ENCODE peak calls at places on chromosomes 5 and 9, in seven cellular contexts. Y is cardiac septum, O is fibroblast of mammary gland, P is non-pigmented ciliary epithelial cell, U is AG04450, I is cardiac muscle cell, X is neural crest cell. C is an unnamed sample.

GRCh38 chr9:17520264-17521058 is 58.4 kb upstream of the SH3GL2 start:
- DNase-seq in Y (no peak), O (no peak), P (no peak), U (no peak), I (no peak), X (no peak), C (peak; percentile 3)

GRCh38 chr9:1001838-1002237 is 25.4 kb downstream of the DMRT3 start:
- DNase-seq in Y (no peak), O (peak; percentile 58), P (no peak), U (no peak), I (no peak), X (no peak), C (no peak)

GRCh38 chr5:78467744-78468357 is 107.4 kb downstream of the SCAMP1 start:
- DNase-seq in Y (no peak), O (peak; percentile 77), P (peak; percentile 31), U (peak; percentile 18), I (peak; percentile 56), X (no peak), C (peak; percentile 6)

GRCh38 chr5:1008451-1009358 is at the start of gene NKD2:
- DNase-seq in Y (peak; percentile 65), O (no peak), P (no peak), U (no peak), I (peak; percentile 79), X (peak; percentile 62), C (peak; percentile 84)

GRCh38 chr9:137459147-137459600 is at the start of gene NSMF:
- DNase-seq in Y (peak; percentile 97), O (peak; percentile 84), P (no peak), U (peak; percentile 47), I (peak; percentile 98), X (peak; percentile 92), C (peak; percentile 100)

GRCh38 chr9:80028501-80028900 is 456.7 kb downstream of the TLE4 start:
- DNase-seq in Y (no peak), O (peak; percentile 81), P (no peak), U (no peak), I (no peak), X (no peak), C (no peak)

GRCh38 chr9:38278931-38279532 is 113.5 kb upstream of the ALDH1B1 start:
- DNase-seq in Y (no peak), O (no peak), P (no peak), U (no peak), I (no peak), X (no peak), C (no peak)

GRCh38 chr5:36599986-36600779 is 6.2 kb upstream of the SLC1A3 start:
- DNase-seq in Y (no peak), O (peak; percentile 96), P (no peak), U (no peak), I (no peak), X (no peak), C (no peak)

GRCh38 chr9:33287087-33287490 is 3.2 kb upstream of the NFX1 start:
- DNase-seq in Y (no peak), O (peak; percentile 77), P (peak; percentile 28), U (peak; percentile 55), I (peak; percentile 64), X (peak; percentile 37), C (peak; percentile 44)

GRCh38 chr5:17412760-17413671 is 85.0 kb upstream of the TAF11L2 start:
- DNase-seq in Y (peak; percentile 79), O (peak; percentile 2), P (no peak), U (no peak), I (no peak), X (no peak), C (no peak)

GRCh38 chr5:135705230-135705631 is 126.4 kb upstream of the CXCL14 start:
- DNase-seq in Y (no peak), O (peak; percentile 46), P (no peak), U (no peak), I (peak; percentile 10), X (no peak), C (no peak)

GRCh38 chr9:73037613-73038012 is 84.8 kb upstream of the ALDH1A1 start:
- DNase-seq in Y (no peak), O (peak; percentile 41), P (no peak), U (no peak), I (no peak), X (no peak), C (no peak)

GRCh38 chr9:89879711-89880110 is 274.9 kb downstream of the GADD45G start:
- DNase-seq in Y (peak; percentile 75), O (no peak), P (no peak), U (no peak), I (no peak), X (no peak), C (no peak)

GRCh38 chr5:9233712-9234111 is 312.2 kb downstream of the SEMA5A start:
- DNase-seq in Y (no peak), O (no peak), P (no peak), U (no peak), I (no peak), X (no peak), C (no peak)

GRCh38 chr5:153523196-153523595 is 32.7 kb downstream of the GRIA1 start:
- DNase-seq in Y (no peak), O (peak; percentile 85), P (peak; percentile 14), U (no peak), I (no peak), X (no peak), C (no peak)

GRCh38 chr5:41503321-41503720 is 7.1 kb downstream of the PLCXD3 start:
- DNase-seq in Y (no peak), O (peak; percentile 32), P (no peak), U (no peak), I (no peak), X (no peak), C (no peak)

GRCh38 chr5:139690385-139691274 is 42.5 kb downstream of the CXXC5 start:
- DNase-seq in Y (no peak), O (peak; percentile 80), P (no peak), U (no peak), I (peak; percentile 62), X (no peak), C (no peak)

GRCh38 chr9:111076043-111076442 is 37.8 kb upstream of the LPAR1 start:
- DNase-seq in Y (no peak), O (no peak), P (no peak), U (no peak), I (no peak), X (no peak), C (no peak)

GRCh38 chr9:91843623-91844111 is 106.4 kb downstream of the ROR2 start:
- DNase-seq in Y (no peak), O (peak; percentile 79), P (no peak), U (no peak), I (peak; percentile 90), X (no peak), C (no peak)

GRCh38 chr5:102670224-102670836 is 84.8 kb upstream of the PAM start:
- DNase-seq in Y (no peak), O (peak; percentile 49), P (no peak), U (no peak), I (peak; percentile 29), X (peak; percentile 49), C (peak; percentile 42)

GRCh38 chr9:130713286-130713975 is 19.9 kb downstream of the EXOSC2 start:
- DNase-seq in Y (no peak), O (peak; percentile 32), P (no peak), U (no peak), I (peak; percentile 47), X (no peak), C (no peak)